ENCODE peak calls at places on chromosomes 1 and 21, in eight cellular contexts. W is AG20443; J is GM19239; X is fibroblast of lung; K is neural progenitor cell; N is stimulated activated CD8-positive, alpha-beta memory T cell treated with anti-CD3 and anti-CD28 coated beads, Interleukin-7, amount 100 ng/mL, for 1 hour; Z is substantia nigra; O is EH. P is an unnamed sample.
A peak's percentile ranks its signal among the peaks of the same experiment; 100 is the strongest.

GRCh38 chr1:183147735-183148134 is 38.3 kb upstream of the LAMC2 start:
- DNase-seq in O (no peak), J (no peak), W (no peak), N (no peak), Z (no peak), K (no peak), X (peak; percentile 26), P (no peak)

GRCh38 chr1:20732071-20732587 is 374 bp downstream of the SH2D5 start:
- DNase-seq in O (peak; percentile 72), N (peak; percentile 25), Z (no peak), J (peak; percentile 76), K (peak; percentile 95), W (peak; percentile 91), X (peak; percentile 51), P (no peak)

GRCh38 chr1:153122831-153123421 is 9.6 kb upstream of the SPRR2F start:
- DNase-seq in O (no peak), K (peak; percentile 16), W (no peak), J (no peak), Z (no peak), N (no peak), X (no peak), P (no peak)

GRCh38 chr1:91687452-91687851 is 186.8 kb downstream of the CDC7 start:
- DNase-seq in X (peak; percentile 34), O (no peak), W (no peak), Z (no peak), N (no peak), J (no peak), K (no peak), P (no peak)

GRCh38 chr1:6962956-6963915 is 178.0 kb downstream of the CAMTA1 start:
- DNase-seq in X (peak; percentile 32), O (no peak), W (peak; percentile 63), Z (no peak), N (peak; percentile 9), K (peak; percentile 99), J (no peak), P (no peak)

GRCh38 chr1:71548398-71548797 is 467.6 kb upstream of the ZRANB2 start:
- DNase-seq in W (no peak), Z (no peak), X (no peak), K (no peak), O (no peak), N (no peak), J (no peak), P (no peak)

GRCh38 chr21:10272216-10272615 is 249.2 kb upstream of the TPTE start:
- DNase-seq in Z (no peak), K (no peak), J (no peak), N (no peak), O (no peak), W (no peak), X (peak; percentile 12), P (no peak)

GRCh38 chr1:93779540-93780121 is 98.0 kb upstream of the BCAR3 start:
- DNase-seq in X (peak; percentile 57), N (no peak), O (peak; percentile 88), Z (no peak), K (no peak), W (peak; percentile 20), J (no peak), P (no peak)

GRCh38 chr1:246727594-246727993 is 3.4 kb downstream of the SCCPDH start:
- DNase-seq in J (no peak), W (no peak), Z (no peak), X (no peak), O (no peak), N (no peak), K (no peak), P (no peak)

GRCh38 chr1:76390451-76390850 is 315.9 kb downstream of the ST6GALNAC3 start:
- DNase-seq in W (no peak), N (no peak), O (no peak), Z (peak; percentile 13), X (no peak), J (no peak), K (no peak), P (no peak)

GRCh38 chr1:186974774-186975181 is 146.0 kb downstream of the PLA2G4A start:
- DNase-seq in O (peak; percentile 97), X (peak; percentile 91), J (no peak), K (no peak), Z (no peak), N (no peak), W (peak; percentile 73), P (no peak)

GRCh38 chr1:185170291-185170848 is 13.4 kb downstream of the SWT1 start:
- DNase-seq in O (peak; percentile 69), W (peak; percentile 67), K (peak; percentile 82), J (peak; percentile 31), Z (peak; percentile 23), X (peak; percentile 76), N (no peak), P (no peak)

GRCh38 chr21:15752763-15753407 is 23.1 kb downstream of the USP25 start:
- DNase-seq in W (no peak), X (no peak), O (no peak), K (peak; percentile 52), N (no peak), Z (no peak), J (no peak), P (no peak)